ENCODE peak calls at places on chromosome X, in eight cellular contexts. One of them, this sample, is unnamed.

GRCh38 chrX:108307408-108308085 is 130.7 kb downstream of the COL4A6 start:
- DNase-seq in astrocyte of the spinal cord: no peak
- DNase-seq in cardiac fibroblast: peak; percentile 48
- DNase-seq in tibial nerve: no peak
- DNase-seq in pancreas: no peak
- DNase-seq in Peyer's patch: no peak
- DNase-seq in ascending aorta: no peak
- DNase-seq in CD4-positive, alpha-beta T cell: no peak
- DNase-seq in this sample: no peak

GRCh38 chrX:24204331-24204730 is 54.8 kb downstream of the ZFX start:
- DNase-seq in astrocyte of the spinal cord: peak; percentile 28
- DNase-seq in cardiac fibroblast: peak; percentile 49
- DNase-seq in tibial nerve: no peak
- DNase-seq in pancreas: no peak
- DNase-seq in Peyer's patch: no peak
- DNase-seq in ascending aorta: no peak
- DNase-seq in CD4-positive, alpha-beta T cell: no peak
- DNase-seq in this sample: no peak

GRCh38 chrX:43707812-43708548 is 51.9 kb downstream of the MAOA start:
- DNase-seq in astrocyte of the spinal cord: peak; percentile 8
- DNase-seq in cardiac fibroblast: peak; percentile 53
- DNase-seq in tibial nerve: peak; percentile 59
- DNase-seq in pancreas: peak; percentile 24
- DNase-seq in Peyer's patch: no peak
- DNase-seq in ascending aorta: no peak
- DNase-seq in CD4-positive, alpha-beta T cell: no peak
- DNase-seq in this sample: no peak

GRCh38 chrX:53091354-53091753 is 2.6 kb upstream of the KANTR start:
- DNase-seq in astrocyte of the spinal cord: no peak
- DNase-seq in cardiac fibroblast: no peak
- DNase-seq in tibial nerve: no peak
- DNase-seq in pancreas: no peak
- DNase-seq in Peyer's patch: no peak
- DNase-seq in ascending aorta: no peak
- DNase-seq in CD4-positive, alpha-beta T cell: no peak
- DNase-seq in this sample: no peak

GRCh38 chrX:32408389-32408788 is 803.0 kb downstream of the DMD start:
- DNase-seq in astrocyte of the spinal cord: no peak
- DNase-seq in cardiac fibroblast: peak; percentile 4
- DNase-seq in tibial nerve: no peak
- DNase-seq in pancreas: no peak
- DNase-seq in Peyer's patch: no peak
- DNase-seq in ascending aorta: no peak
- DNase-seq in CD4-positive, alpha-beta T cell: no peak
- DNase-seq in this sample: no peak

GRCh38 chrX:9341305-9342201 is 123.3 kb upstream of the TBL1X start:
- DNase-seq in astrocyte of the spinal cord: peak; percentile 55
- DNase-seq in cardiac fibroblast: peak; percentile 69
- DNase-seq in tibial nerve: peak; percentile 44
- DNase-seq in pancreas: peak; percentile 19
- DNase-seq in Peyer's patch: peak; percentile 84
- DNase-seq in ascending aorta: no peak
- DNase-seq in CD4-positive, alpha-beta T cell: peak; percentile 50
- DNase-seq in this sample: peak; percentile 35

GRCh38 chrX:107826286-107827136 is 845 bp downstream of the MID2 start:
- DNase-seq in astrocyte of the spinal cord: peak; percentile 33
- DNase-seq in cardiac fibroblast: peak; percentile 52
- DNase-seq in tibial nerve: peak; percentile 7
- DNase-seq in pancreas: peak; percentile 33
- DNase-seq in Peyer's patch: peak; percentile 22
- DNase-seq in ascending aorta: no peak
- DNase-seq in CD4-positive, alpha-beta T cell: peak; percentile 3
- DNase-seq in this sample: peak; percentile 14

GRCh38 chrX:16125520-16126149 is 2.3 kb downstream of the GRPR start:
- DNase-seq in astrocyte of the spinal cord: no peak
- DNase-seq in cardiac fibroblast: no peak
- DNase-seq in tibial nerve: no peak
- DNase-seq in pancreas: no peak
- DNase-seq in Peyer's patch: no peak
- DNase-seq in ascending aorta: no peak
- DNase-seq in CD4-positive, alpha-beta T cell: no peak
- DNase-seq in this sample: no peak

GRCh38 chrX:123408856-123409737 is 225.0 kb downstream of the GRIA3 start:
- DNase-seq in astrocyte of the spinal cord: peak; percentile 61
- DNase-seq in cardiac fibroblast: no peak
- DNase-seq in tibial nerve: no peak
- DNase-seq in pancreas: no peak
- DNase-seq in Peyer's patch: no peak
- DNase-seq in ascending aorta: no peak
- DNase-seq in CD4-positive, alpha-beta T cell: no peak
- DNase-seq in this sample: no peak

GRCh38 chrX:73785493-73785892 is 222.5 kb downstream of the CHIC1 start:
- DNase-seq in astrocyte of the spinal cord: no peak
- DNase-seq in cardiac fibroblast: no peak
- DNase-seq in tibial nerve: no peak
- DNase-seq in pancreas: no peak
- DNase-seq in Peyer's patch: no peak
- DNase-seq in ascending aorta: no peak
- DNase-seq in CD4-positive, alpha-beta T cell: no peak
- DNase-seq in this sample: no peak

GRCh38 chrX:78123190-78123589 is 16.3 kb downstream of the TAF9B start:
- DNase-seq in astrocyte of the spinal cord: peak; percentile 49
- DNase-seq in cardiac fibroblast: peak; percentile 57
- DNase-seq in tibial nerve: no peak
- DNase-seq in pancreas: no peak
- DNase-seq in Peyer's patch: no peak
- DNase-seq in ascending aorta: no peak
- DNase-seq in CD4-positive, alpha-beta T cell: no peak
- DNase-seq in this sample: no peak

GRCh38 chrX:1502241-1502640 is 34.7 kb downstream of the P2RY8 start:
- DNase-seq in astrocyte of the spinal cord: no peak
- DNase-seq in cardiac fibroblast: no peak
- DNase-seq in tibial nerve: no peak
- DNase-seq in pancreas: no peak
- DNase-seq in Peyer's patch: peak; percentile 89
- DNase-seq in ascending aorta: no peak
- DNase-seq in CD4-positive, alpha-beta T cell: no peak
- DNase-seq in this sample: no peak

GRCh38 chrX:31166416-31166815 is 94.6 kb upstream of the FTHL17 start:
- DNase-seq in astrocyte of the spinal cord: no peak
- DNase-seq in cardiac fibroblast: peak; percentile 18
- DNase-seq in tibial nerve: no peak
- DNase-seq in pancreas: no peak
- DNase-seq in Peyer's patch: no peak
- DNase-seq in ascending aorta: no peak
- DNase-seq in CD4-positive, alpha-beta T cell: no peak
- DNase-seq in this sample: no peak

GRCh38 chrX:338836-339400 is 20.3 kb upstream of the GTPBP6 start:
- DNase-seq in astrocyte of the spinal cord: no peak
- DNase-seq in cardiac fibroblast: no peak
- DNase-seq in tibial nerve: no peak
- DNase-seq in pancreas: no peak
- DNase-seq in Peyer's patch: no peak
- DNase-seq in ascending aorta: no peak
- DNase-seq in CD4-positive, alpha-beta T cell: no peak
- DNase-seq in this sample: no peak

GRCh38 chrX:10393899-10394298 is 226.5 kb downstream of the MID1 start:
- DNase-seq in astrocyte of the spinal cord: no peak
- DNase-seq in cardiac fibroblast: peak; percentile 56
- DNase-seq in tibial nerve: no peak
- DNase-seq in pancreas: no peak
- DNase-seq in Peyer's patch: no peak
- DNase-seq in ascending aorta: no peak
- DNase-seq in CD4-positive, alpha-beta T cell: no peak
- DNase-seq in this sample: no peak

GRCh38 chrX:119235872-119236598 is at the start of gene PGRMC1:
- DNase-seq in astrocyte of the spinal cord: peak; percentile 81
- DNase-seq in cardiac fibroblast: peak; percentile 75
- DNase-seq in tibial nerve: peak; percentile 72
- DNase-seq in pancreas: peak; percentile 80
- DNase-seq in Peyer's patch: peak; percentile 76
- DNase-seq in ascending aorta: peak; percentile 24
- DNase-seq in CD4-positive, alpha-beta T cell: peak; percentile 70
- DNase-seq in this sample: peak; percentile 63

GRCh38 chrX:66053414-66053813 is 13.5 kb upstream of the VSIG4 start:
- DNase-seq in astrocyte of the spinal cord: no peak
- DNase-seq in cardiac fibroblast: no peak
- DNase-seq in tibial nerve: no peak
- DNase-seq in pancreas: no peak
- DNase-seq in Peyer's patch: no peak
- DNase-seq in ascending aorta: no peak
- DNase-seq in CD4-positive, alpha-beta T cell: no peak
- DNase-seq in this sample: no peak

GRCh38 chrX:66050140-66050569 is 10.3 kb upstream of the VSIG4 start:
- DNase-seq in astrocyte of the spinal cord: no peak
- DNase-seq in cardiac fibroblast: no peak
- DNase-seq in tibial nerve: no peak
- DNase-seq in pancreas: no peak
- DNase-seq in Peyer's patch: no peak
- DNase-seq in ascending aorta: no peak
- DNase-seq in CD4-positive, alpha-beta T cell: no peak
- DNase-seq in this sample: no peak

GRCh38 chrX:66051989-66052388 is 12.1 kb upstream of the VSIG4 start:
- DNase-seq in astrocyte of the spinal cord: no peak
- DNase-seq in cardiac fibroblast: no peak
- DNase-seq in tibial nerve: peak; percentile 28
- DNase-seq in pancreas: no peak
- DNase-seq in Peyer's patch: no peak
- DNase-seq in ascending aorta: no peak
- DNase-seq in CD4-positive, alpha-beta T cell: no peak
- DNase-seq in this sample: no peak

GRCh38 chrX:66049056-66049455 is 9.2 kb upstream of the VSIG4 start:
- DNase-seq in astrocyte of the spinal cord: no peak
- DNase-seq in cardiac fibroblast: no peak
- DNase-seq in tibial nerve: no peak
- DNase-seq in pancreas: no peak
- DNase-seq in Peyer's patch: no peak
- DNase-seq in ascending aorta: no peak
- DNase-seq in CD4-positive, alpha-beta T cell: no peak
- DNase-seq in this sample: no peak

DNA sequence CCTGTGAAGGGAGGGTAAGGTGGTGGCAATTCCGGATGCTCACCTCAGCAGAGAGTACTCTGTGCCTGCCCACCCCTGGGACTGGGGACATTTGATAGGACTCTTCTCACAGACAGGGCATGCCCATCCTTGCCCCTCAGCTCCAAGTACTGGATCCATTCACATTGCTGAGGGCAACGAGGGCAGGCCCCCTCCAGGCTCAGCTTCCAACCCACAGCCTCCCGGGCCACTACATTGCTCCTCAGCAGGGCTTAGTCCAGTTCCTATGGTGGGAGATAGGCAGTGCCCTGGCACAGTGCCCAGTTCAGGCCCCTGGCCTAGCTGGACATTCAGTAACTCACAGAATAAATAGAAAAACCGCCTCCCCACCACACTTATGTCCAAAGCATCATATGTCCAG is 15.1 kb upstream of the VSIG4 start:
- DNase-seq in astrocyte of the spinal cord: no peak
- DNase-seq in cardiac fibroblast: no peak
- DNase-seq in tibial nerve: no peak
- DNase-seq in pancreas: no peak
- DNase-seq in Peyer's patch: no peak
- DNase-seq in ascending aorta: no peak
- DNase-seq in CD4-positive, alpha-beta T cell: no peak
- DNase-seq in this sample: no peak
- TF ChIP-seq CTCF in astrocyte of the spinal cord: no peak
- TF ChIP-seq CTCF in cardiac fibroblast: no peak
- TF ChIP-seq CTCF in tibial nerve: no peak
- TF ChIP-seq CTCF in pancreas: no peak
- TF ChIP-seq CTCF in Peyer's patch: no peak
- TF ChIP-seq CTCF in ascending aorta: no peak
- TF ChIP-seq CTCF in CD4-positive, alpha-beta T cell: no peak
- TF ChIP-seq CTCF in this sample: no peak

GRCh38 chrX:41010188-41010846 is 74.9 kb upstream of the USP9X start:
- DNase-seq in astrocyte of the spinal cord: peak; percentile 86
- DNase-seq in cardiac fibroblast: peak; percentile 95
- DNase-seq in tibial nerve: peak; percentile 77
- DNase-seq in pancreas: peak; percentile 87
- DNase-seq in Peyer's patch: peak; percentile 46
- DNase-seq in ascending aorta: peak; percentile 22
- DNase-seq in CD4-positive, alpha-beta T cell: peak; percentile 38
- DNase-seq in this sample: peak; percentile 26
- TF ChIP-seq CTCF in astrocyte of the spinal cord: peak; percentile 18
- TF ChIP-seq CTCF in cardiac fibroblast: peak; percentile 17
- TF ChIP-seq CTCF in tibial nerve: no peak
- TF ChIP-seq CTCF in pancreas: no peak
- TF ChIP-seq CTCF in Peyer's patch: peak; percentile 19
- TF ChIP-seq CTCF in ascending aorta: no peak
- TF ChIP-seq CTCF in CD4-positive, alpha-beta T cell: no peak
- TF ChIP-seq CTCF in this sample: no peak

GRCh38 chrX:19640063-19640462 is 124.8 kb upstream of the MAP3K15 start:
- DNase-seq in astrocyte of the spinal cord: no peak
- DNase-seq in cardiac fibroblast: no peak
- DNase-seq in tibial nerve: no peak
- DNase-seq in pancreas: no peak
- DNase-seq in Peyer's patch: no peak
- DNase-seq in ascending aorta: no peak
- DNase-seq in CD4-positive, alpha-beta T cell: no peak
- DNase-seq in this sample: no peak
- TF ChIP-seq CTCF in astrocyte of the spinal cord: no peak
- TF ChIP-seq CTCF in cardiac fibroblast: no peak
- TF ChIP-seq CTCF in tibial nerve: no peak
- TF ChIP-seq CTCF in pancreas: no peak
- TF ChIP-seq CTCF in Peyer's patch: no peak
- TF ChIP-seq CTCF in ascending aorta: no peak
- TF ChIP-seq CTCF in CD4-positive, alpha-beta T cell: no peak
- TF ChIP-seq CTCF in this sample: no peak

GRCh38 chrX:39704590-39704989 is 393.2 kb downstream of the BCOR start:
- DNase-seq in astrocyte of the spinal cord: no peak
- DNase-seq in cardiac fibroblast: no peak
- DNase-seq in tibial nerve: no peak
- DNase-seq in pancreas: no peak
- DNase-seq in Peyer's patch: no peak
- DNase-seq in ascending aorta: no peak
- DNase-seq in CD4-positive, alpha-beta T cell: no peak
- DNase-seq in this sample: no peak

GRCh38 chrX:39703307-39703706 is 394.5 kb downstream of the BCOR start:
- DNase-seq in astrocyte of the spinal cord: no peak
- DNase-seq in cardiac fibroblast: no peak
- DNase-seq in tibial nerve: peak; percentile 19
- DNase-seq in pancreas: no peak
- DNase-seq in Peyer's patch: no peak
- DNase-seq in ascending aorta: no peak
- DNase-seq in CD4-positive, alpha-beta T cell: no peak
- DNase-seq in this sample: no peak

GRCh38 chrX:39709364-39709763 is 388.4 kb downstream of the BCOR start:
- DNase-seq in astrocyte of the spinal cord: no peak
- DNase-seq in cardiac fibroblast: no peak
- DNase-seq in tibial nerve: no peak
- DNase-seq in pancreas: no peak
- DNase-seq in Peyer's patch: no peak
- DNase-seq in ascending aorta: no peak
- DNase-seq in CD4-positive, alpha-beta T cell: no peak
- DNase-seq in this sample: no peak

DNA sequence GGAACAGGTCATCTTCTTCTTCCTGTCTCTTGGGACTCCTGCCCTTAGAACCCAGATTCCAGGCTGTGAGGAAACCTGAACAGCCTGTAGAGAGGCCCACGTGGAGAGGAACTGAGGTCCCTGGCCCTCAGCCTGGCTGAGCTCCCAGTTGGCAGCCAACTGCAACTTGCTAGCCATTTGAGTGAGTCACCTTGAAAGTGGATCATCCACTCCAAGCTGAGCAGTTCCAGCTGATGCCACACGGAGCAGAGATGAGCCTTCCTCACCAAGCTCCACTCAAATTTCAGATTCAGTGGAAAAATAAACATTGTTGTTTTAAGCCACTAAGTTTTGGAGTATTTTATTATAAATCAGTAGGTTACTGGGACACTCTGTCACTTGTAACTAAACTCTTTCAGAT is 392.5 kb downstream of the BCOR start:
- DNase-seq in astrocyte of the spinal cord: peak; percentile 90
- DNase-seq in cardiac fibroblast: peak; percentile 92
- DNase-seq in tibial nerve: peak; percentile 44
- DNase-seq in pancreas: peak; percentile 80
- DNase-seq in Peyer's patch: no peak
- DNase-seq in ascending aorta: no peak
- DNase-seq in CD4-positive, alpha-beta T cell: no peak
- DNase-seq in this sample: no peak
- TF ChIP-seq CTCF in astrocyte of the spinal cord: peak; percentile 66
- TF ChIP-seq CTCF in cardiac fibroblast: peak; percentile 69
- TF ChIP-seq CTCF in tibial nerve: peak; percentile 38
- TF ChIP-seq CTCF in pancreas: peak; percentile 14
- TF ChIP-seq CTCF in Peyer's patch: peak; percentile 55
- TF ChIP-seq CTCF in ascending aorta: peak; percentile 53
- TF ChIP-seq CTCF in CD4-positive, alpha-beta T cell: no peak
- TF ChIP-seq CTCF in this sample: no peak